ENCODE peak calls at places on chromosomes 5 and 9, in ten cellular contexts. P is endothelial cell of umbilical vein, T is uterus, K is tibial nerve, O is heart left ventricle, R is IMR-90, E is esophagus muscularis mucosa, Z is HepG2, V is H1, Y is ovary. I is an unnamed sample.

GRCh38 chr5:143645356-143645755 is 166.6 kb upstream of the HMHB1 start:
- DNase-seq in E (peak; percentile 7), T (no peak), P (no peak), Z (no peak), R (no peak), O (no peak), K (no peak), Y (no peak), V (no peak), I (no peak)

GRCh38 chr5:157187046-157187754 is 6.6 kb downstream of the ITK start:
- DNase-seq in P (no peak), Z (no peak), O (no peak), K (no peak), E (no peak), T (no peak), Y (no peak), V (no peak), R (no peak), I (no peak)

GRCh38 chr9:88759374-88759773 is 224.4 kb downstream of the NXNL2 start:
- DNase-seq in P (no peak), R (no peak), Y (no peak), K (no peak), E (peak; percentile 57), Z (no peak), O (no peak), T (no peak), V (no peak), I (no peak)

GRCh38 chr9:389159-389558 is 174.5 kb downstream of the DOCK8 start:
- DNase-seq in Z (no peak), K (no peak), E (no peak), Y (no peak), P (no peak), R (no peak), V (no peak), T (no peak), O (no peak), I (no peak)

GRCh38 chr9:136787690-136788400 is 3.3 kb upstream of the TMEM141 start:
- DNase-seq in R (peak; percentile 42), Z (peak; percentile 81), Y (peak; percentile 77), O (peak; percentile 81), E (no peak), P (peak; percentile 69), V (no peak), K (no peak), T (peak; percentile 70), I (no peak)

GRCh38 chr9:116377179-116377790 is 223.7 kb downstream of the PAPPA start:
- DNase-seq in V (no peak), O (no peak), R (peak; percentile 75), Y (no peak), E (no peak), P (peak; percentile 26), K (no peak), T (no peak), Z (no peak), I (no peak)

GRCh38 chr9:127700594-127701255 is 6.1 kb upstream of the CFAP157 start:
- DNase-seq in R (no peak), P (no peak), K (no peak), T (no peak), E (no peak), V (no peak), Z (no peak), O (no peak), Y (no peak), I (no peak)

GRCh38 chr5:2817031-2817603 is 65.6 kb upstream of the IRX2 start:
- DNase-seq in T (no peak), R (no peak), P (no peak), K (no peak), Z (no peak), O (no peak), V (no peak), Y (no peak), E (peak; percentile 84), I (no peak)

GRCh38 chr9:91178281-91179236 is 183.2 kb downstream of the AUH start:
- DNase-seq in T (no peak), R (no peak), E (peak; percentile 84), P (no peak), Y (no peak), O (no peak), K (no peak), Z (no peak), V (no peak), I (no peak)

GRCh38 chr9:33187519-33188218 is 20.5 kb upstream of the B4GALT1 start:
- DNase-seq in R (peak; percentile 79), Z (no peak), K (no peak), E (no peak), P (no peak), O (peak; percentile 71), T (peak; percentile 55), V (no peak), Y (peak; percentile 62), I (no peak)

GRCh38 chr9:93052791-93053540 is 5.5 kb upstream of the SUSD3 start:
- DNase-seq in R (no peak), T (no peak), O (peak; percentile 39), Y (peak; percentile 72), Z (no peak), V (no peak), K (no peak), E (no peak), P (no peak), I (no peak)

DNA sequence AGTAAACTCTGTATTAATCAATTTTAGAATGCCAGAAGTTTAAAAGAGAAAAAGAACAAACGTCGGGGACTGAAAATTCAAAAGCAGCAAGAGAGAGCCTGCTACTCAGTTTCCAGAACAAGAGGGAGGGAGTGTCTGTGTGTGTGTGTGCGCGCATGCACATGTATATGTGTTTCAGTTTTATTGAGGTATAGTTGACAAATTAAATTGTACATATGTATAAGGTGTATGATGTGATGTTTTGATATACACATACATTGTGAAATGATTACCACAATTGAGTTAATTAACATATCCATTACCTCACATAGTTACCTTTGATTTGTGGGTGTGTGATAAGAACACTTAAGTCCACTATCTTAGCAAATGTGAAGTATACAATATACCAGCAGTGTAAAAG is 27.6 kb upstream of the GRAMD2B start:
- DNase-seq in R (no peak), V (no peak), T (no peak), E (no peak), Y (no peak), Z (no peak), K (no peak), O (no peak), P (no peak), I (no peak)
- TF ChIP-seq POLR2A in R (no peak), V (no peak), T (no peak), E (no peak), Y (no peak), Z (no peak), K (no peak), O (no peak), P (no peak), I (no peak)

GRCh38 chr5:176770431-176770830 is 39.9 kb upstream of the UNC5A start:
- DNase-seq in V (no peak), Z (no peak), P (no peak), E (peak; percentile 53), K (no peak), R (no peak), T (no peak), Y (no peak), O (no peak), I (peak; percentile 9)

GRCh38 chr5:176765687-176766086 is 44.7 kb upstream of the UNC5A start:
- DNase-seq in Y (no peak), Z (no peak), R (no peak), V (no peak), O (no peak), P (no peak), K (no peak), E (no peak), T (no peak), I (no peak)

GRCh38 chr5:176771102-176771845 is 39.1 kb upstream of the UNC5A start:
- DNase-seq in V (no peak), K (no peak), P (no peak), R (no peak), Z (no peak), O (no peak), T (no peak), Y (no peak), E (peak; percentile 74), I (no peak)

GRCh38 chr5:176769911-176770310 is 40.4 kb upstream of the UNC5A start:
- DNase-seq in V (no peak), K (no peak), R (no peak), O (no peak), E (peak; percentile 70), Z (no peak), T (no peak), P (no peak), Y (no peak), I (peak; percentile 22)

DNA sequence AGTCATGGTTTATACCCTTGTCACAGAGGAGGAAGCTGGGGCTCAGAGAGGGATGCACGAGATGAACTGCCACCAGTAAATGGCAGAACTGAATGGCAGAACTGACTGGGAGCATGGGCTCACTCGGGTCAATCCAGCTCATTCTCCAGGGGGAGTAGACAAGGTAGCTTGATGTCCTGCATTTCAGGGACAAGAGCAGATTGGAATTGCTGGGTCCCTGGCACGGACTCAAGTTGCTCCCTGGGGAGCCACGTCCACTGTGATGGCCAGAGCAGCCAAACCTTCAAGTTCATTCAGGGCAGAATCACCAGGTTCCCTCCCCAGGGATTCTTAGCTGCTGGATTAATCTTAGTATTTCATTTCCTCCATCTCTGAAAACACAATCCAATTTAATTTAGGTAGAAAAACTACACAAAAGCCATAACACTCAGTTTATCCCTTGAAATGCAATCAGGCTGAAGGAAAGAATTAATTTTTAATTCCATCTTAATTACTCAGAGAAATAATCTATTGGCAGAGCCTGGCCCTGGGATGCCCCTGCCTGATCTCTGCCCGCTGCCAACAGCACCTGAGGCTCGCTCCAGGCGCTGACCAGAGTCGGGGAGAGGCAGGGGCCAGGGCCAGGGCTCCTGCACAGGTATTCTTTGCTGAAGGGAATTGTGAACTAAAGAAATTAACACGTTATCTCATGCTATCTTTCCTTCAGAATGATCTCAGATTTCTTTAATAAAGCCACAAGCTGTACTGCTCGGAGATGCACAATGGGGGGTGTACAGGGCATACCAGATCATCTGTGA is 42.0 kb upstream of the UNC5A start:
- DNase-seq in Z (no peak), P (no peak), T (no peak), V (no peak), K (no peak), O (no peak), Y (no peak), E (peak; percentile 50), R (no peak), I (no peak)
- H3K27me3 ChIP-seq in Z (no peaks in the 10 kb centered on the region), P (no peaks in the 10 kb centered on the region), T (no peaks in the 10 kb centered on the region), V (no peaks in the 10 kb centered on the region), K (peaks cover 11% of the 10 kb centered on the region), O (peaks cover 14% of the 10 kb centered on the region), Y (no peaks in the 10 kb centered on the region), E (no peaks in the 10 kb centered on the region), R (peaks cover 11% of the 10 kb centered on the region), I (peaks cover 22% of the 10 kb centered on the region)

GRCh38 chr5:123035950-123036390 is 555 bp downstream of the PPIC start:
- DNase-seq in T (peak; percentile 51), V (peak; percentile 17), Z (peak; percentile 22), P (peak; percentile 51), K (no peak), Y (peak; percentile 64), R (peak; percentile 29), E (no peak), O (peak; percentile 81), I (peak; percentile 61)
- TF ChIP-seq POLR2A in T (no peak), V (no peak), Z (no peak), P (no peak), K (no peak), Y (no peak), R (no peak), E (no peak), O (no peak), I (no peak)

DNA sequence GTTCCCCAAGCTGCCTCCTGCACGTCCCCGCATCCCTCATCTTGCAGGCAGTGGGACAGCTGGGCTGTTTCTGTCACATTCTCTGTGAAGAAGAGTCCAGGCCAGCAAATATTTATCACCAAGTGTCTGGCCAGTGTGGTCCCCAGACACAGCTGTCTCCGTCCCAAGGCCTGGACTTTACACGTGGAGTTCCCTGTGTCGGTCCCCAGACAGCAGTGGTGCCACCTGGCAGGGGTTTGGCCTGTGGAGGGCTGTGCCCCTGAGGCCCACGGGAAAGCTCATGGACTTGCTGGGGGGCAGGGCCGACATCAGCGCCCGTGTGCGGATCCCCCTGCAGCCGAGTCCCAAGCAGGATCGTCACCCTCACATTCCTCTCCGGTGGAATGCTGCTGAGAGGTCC is 9.2 kb upstream of the SLC12A7 start:
- DNase-seq in K (no peak), E (no peak), T (no peak), V (no peak), O (no peak), Z (no peak), R (no peak), Y (no peak), P (no peak), I (no peak)
- H3K27me3 ChIP-seq in K (no peaks in the 10 kb centered on the region), E (no peaks in the 10 kb centered on the region), T (no peaks in the 10 kb centered on the region), V (no peaks in the 10 kb centered on the region), O (no peaks in the 10 kb centered on the region), Z (peaks cover 25% of the 10 kb centered on the region), R (peaks cover 53% of the 10 kb centered on the region), Y (no peaks in the 10 kb centered on the region), P (no peaks in the 10 kb centered on the region), I (no peaks in the 10 kb centered on the region)

I was measured in breast epithelium.